ENCODE peak calls at places on chromosomes 1 and 21, in six cellular contexts. One of them, this sample, is unnamed.
A peak's percentile ranks its signal among the peaks of the same experiment; 100 is the strongest.

GRCh38 chr1:100308777-100309176 is 42.8 kb downstream of the RTCA start:
- DNase-seq in lower lobe of right lung: no peak
- DNase-seq in brain microvascular endothelial cell: no peak
- DNase-seq in stimulated activated CD8-positive, alpha-beta memory T cell treated with anti-CD3 and anti-CD28 coated beads, Interleukin-15, amount 100 ng/mL, for 1 hour: no peak
- DNase-seq in amniotic stem cell: no peak
- DNase-seq in left ventricle myocardium superior: no peak
- DNase-seq in this sample: no peak

GRCh38 chr1:63108226-63108625 is 214.1 kb upstream of the FOXD3 start:
- DNase-seq in stimulated activated CD8-positive, alpha-beta memory T cell treated with anti-CD3 and anti-CD28 coated beads, Interleukin-15, amount 100 ng/mL, for 1 hour: no peak
- DNase-seq in lower lobe of right lung: no peak
- DNase-seq in left ventricle myocardium superior: no peak
- DNase-seq in amniotic stem cell: no peak
- DNase-seq in brain microvascular endothelial cell: no peak
- DNase-seq in this sample: no peak

GRCh38 chr1:1116701-1117468 is 996 bp upstream of the C1orf159 start:
- DNase-seq in left ventricle myocardium superior: no peak
- DNase-seq in brain microvascular endothelial cell: no peak
- DNase-seq in stimulated activated CD8-positive, alpha-beta memory T cell treated with anti-CD3 and anti-CD28 coated beads, Interleukin-15, amount 100 ng/mL, for 1 hour: no peak
- DNase-seq in lower lobe of right lung: peak; percentile 57
- DNase-seq in amniotic stem cell: no peak
- DNase-seq in this sample: no peak

GRCh38 chr1:236021424-236022135 is 43.3 kb downstream of the NID1 start:
- DNase-seq in brain microvascular endothelial cell: no peak
- DNase-seq in amniotic stem cell: no peak
- DNase-seq in stimulated activated CD8-positive, alpha-beta memory T cell treated with anti-CD3 and anti-CD28 coated beads, Interleukin-15, amount 100 ng/mL, for 1 hour: no peak
- DNase-seq in left ventricle myocardium superior: peak; percentile 60
- DNase-seq in lower lobe of right lung: no peak
- DNase-seq in this sample: no peak

GRCh38 chr1:226293553-226293920 is 15.4 kb downstream of the LIN9 start:
- DNase-seq in brain microvascular endothelial cell: no peak
- DNase-seq in amniotic stem cell: no peak
- DNase-seq in lower lobe of right lung: no peak
- DNase-seq in stimulated activated CD8-positive, alpha-beta memory T cell treated with anti-CD3 and anti-CD28 coated beads, Interleukin-15, amount 100 ng/mL, for 1 hour: no peak
- DNase-seq in left ventricle myocardium superior: no peak
- DNase-seq in this sample: no peak

GRCh38 chr1:150576794-150577556 is 2.4 kb downstream of the MCL1 start:
- DNase-seq in stimulated activated CD8-positive, alpha-beta memory T cell treated with anti-CD3 and anti-CD28 coated beads, Interleukin-15, amount 100 ng/mL, for 1 hour: no peak
- DNase-seq in amniotic stem cell: no peak
- DNase-seq in left ventricle myocardium superior: no peak
- DNase-seq in lower lobe of right lung: no peak
- DNase-seq in brain microvascular endothelial cell: no peak
- DNase-seq in this sample: no peak

GRCh38 chr1:151763990-151764389 is 694 bp upstream of the MRPL9 start:
- DNase-seq in left ventricle myocardium superior: no peak
- DNase-seq in stimulated activated CD8-positive, alpha-beta memory T cell treated with anti-CD3 and anti-CD28 coated beads, Interleukin-15, amount 100 ng/mL, for 1 hour: no peak
- DNase-seq in lower lobe of right lung: no peak
- DNase-seq in brain microvascular endothelial cell: no peak
- DNase-seq in amniotic stem cell: no peak
- DNase-seq in this sample: no peak

GRCh38 chr1:218207194-218207593 is 77.9 kb upstream of the RRP15 start:
- DNase-seq in amniotic stem cell: no peak
- DNase-seq in left ventricle myocardium superior: no peak
- DNase-seq in lower lobe of right lung: no peak
- DNase-seq in brain microvascular endothelial cell: no peak
- DNase-seq in stimulated activated CD8-positive, alpha-beta memory T cell treated with anti-CD3 and anti-CD28 coated beads, Interleukin-15, amount 100 ng/mL, for 1 hour: no peak
- DNase-seq in this sample: no peak

GRCh38 chr1:3454811-3455618 is 550 bp downstream of the ARHGEF16 start:
- DNase-seq in amniotic stem cell: no peak
- DNase-seq in left ventricle myocardium superior: peak; percentile 63
- DNase-seq in brain microvascular endothelial cell: no peak
- DNase-seq in lower lobe of right lung: peak; percentile 78
- DNase-seq in stimulated activated CD8-positive, alpha-beta memory T cell treated with anti-CD3 and anti-CD28 coated beads, Interleukin-15, amount 100 ng/mL, for 1 hour: no peak
- DNase-seq in this sample: no peak

GRCh38 chr1:245807954-245808719 is 653.4 kb downstream of the KIF26B start:
- DNase-seq in amniotic stem cell: no peak
- DNase-seq in lower lobe of right lung: peak; percentile 81
- DNase-seq in brain microvascular endothelial cell: no peak
- DNase-seq in left ventricle myocardium superior: no peak
- DNase-seq in stimulated activated CD8-positive, alpha-beta memory T cell treated with anti-CD3 and anti-CD28 coated beads, Interleukin-15, amount 100 ng/mL, for 1 hour: no peak
- DNase-seq in this sample: no peak

GRCh38 chr1:210076620-210077019 is 138.6 kb downstream of the SYT14 start:
- DNase-seq in stimulated activated CD8-positive, alpha-beta memory T cell treated with anti-CD3 and anti-CD28 coated beads, Interleukin-15, amount 100 ng/mL, for 1 hour: no peak
- DNase-seq in left ventricle myocardium superior: no peak
- DNase-seq in amniotic stem cell: no peak
- DNase-seq in brain microvascular endothelial cell: no peak
- DNase-seq in lower lobe of right lung: no peak
- DNase-seq in this sample: no peak

GRCh38 chr21:35102488-35103407 is 53.6 kb upstream of the RUNX1 start:
- DNase-seq in brain microvascular endothelial cell: peak; percentile 27
- DNase-seq in amniotic stem cell: no peak
- DNase-seq in left ventricle myocardium superior: peak; percentile 47
- DNase-seq in lower lobe of right lung: peak; percentile 61
- DNase-seq in stimulated activated CD8-positive, alpha-beta memory T cell treated with anti-CD3 and anti-CD28 coated beads, Interleukin-15, amount 100 ng/mL, for 1 hour: no peak
- DNase-seq in this sample: no peak

GRCh38 chr21:26966978-26967913 is at the start of gene ADAMTS5:
- DNase-seq in left ventricle myocardium superior: peak; percentile 71
- DNase-seq in amniotic stem cell: peak; percentile 41
- DNase-seq in lower lobe of right lung: peak; percentile 47
- DNase-seq in stimulated activated CD8-positive, alpha-beta memory T cell treated with anti-CD3 and anti-CD28 coated beads, Interleukin-15, amount 100 ng/mL, for 1 hour: no peak
- DNase-seq in brain microvascular endothelial cell: peak; percentile 58
- DNase-seq in this sample: peak; percentile 81

GRCh38 chr1:104380003-104380402 is 630.3 kb downstream of the AMY1C start:
- DNase-seq in stimulated activated CD8-positive, alpha-beta memory T cell treated with anti-CD3 and anti-CD28 coated beads, Interleukin-15, amount 100 ng/mL, for 1 hour: no peak
- DNase-seq in left ventricle myocardium superior: no peak
- DNase-seq in brain microvascular endothelial cell: no peak
- DNase-seq in amniotic stem cell: no peak
- DNase-seq in lower lobe of right lung: no peak
- DNase-seq in this sample: no peak

GRCh38 chr1:6819641-6820040 is 34.4 kb downstream of the CAMTA1 start:
- DNase-seq in stimulated activated CD8-positive, alpha-beta memory T cell treated with anti-CD3 and anti-CD28 coated beads, Interleukin-15, amount 100 ng/mL, for 1 hour: no peak
- DNase-seq in amniotic stem cell: no peak
- DNase-seq in left ventricle myocardium superior: no peak
- DNase-seq in lower lobe of right lung: no peak
- DNase-seq in brain microvascular endothelial cell: no peak
- DNase-seq in this sample: no peak

GRCh38 chr1:8903908-8904650 is 25.6 kb upstream of the ENO1 start:
- DNase-seq in lower lobe of right lung: no peak
- DNase-seq in brain microvascular endothelial cell: peak; percentile 87
- DNase-seq in left ventricle myocardium superior: no peak
- DNase-seq in stimulated activated CD8-positive, alpha-beta memory T cell treated with anti-CD3 and anti-CD28 coated beads, Interleukin-15, amount 100 ng/mL, for 1 hour: no peak
- DNase-seq in amniotic stem cell: peak; percentile 95
- DNase-seq in this sample: peak; percentile 96

GRCh38 chr1:206506405-206506802 is 927 bp upstream of the RASSF5 start:
- DNase-seq in brain microvascular endothelial cell: no peak
- DNase-seq in amniotic stem cell: no peak
- DNase-seq in stimulated activated CD8-positive, alpha-beta memory T cell treated with anti-CD3 and anti-CD28 coated beads, Interleukin-15, amount 100 ng/mL, for 1 hour: no peak
- DNase-seq in lower lobe of right lung: no peak
- DNase-seq in left ventricle myocardium superior: no peak
- DNase-seq in this sample: no peak

GRCh38 chr21:36553406-36553805 is 73.5 kb upstream of the CLDN14 start:
- DNase-seq in left ventricle myocardium superior: no peak
- DNase-seq in brain microvascular endothelial cell: no peak
- DNase-seq in lower lobe of right lung: no peak
- DNase-seq in stimulated activated CD8-positive, alpha-beta memory T cell treated with anti-CD3 and anti-CD28 coated beads, Interleukin-15, amount 100 ng/mL, for 1 hour: no peak
- DNase-seq in amniotic stem cell: no peak
- DNase-seq in this sample: no peak

GRCh38 chr1:6521502-6521901 is 30.0 kb upstream of the PLEKHG5 start:
- DNase-seq in left ventricle myocardium superior: no peak
- DNase-seq in amniotic stem cell: no peak
- DNase-seq in lower lobe of right lung: no peak
- DNase-seq in brain microvascular endothelial cell: no peak
- DNase-seq in stimulated activated CD8-positive, alpha-beta memory T cell treated with anti-CD3 and anti-CD28 coated beads, Interleukin-15, amount 100 ng/mL, for 1 hour: no peak
- DNase-seq in this sample: no peak

GRCh38 chr1:111204211-111204883 is 3.9 kb upstream of the DENND2D start:
- DNase-seq in left ventricle myocardium superior: peak; percentile 65
- DNase-seq in stimulated activated CD8-positive, alpha-beta memory T cell treated with anti-CD3 and anti-CD28 coated beads, Interleukin-15, amount 100 ng/mL, for 1 hour: peak; percentile 51
- DNase-seq in brain microvascular endothelial cell: no peak
- DNase-seq in lower lobe of right lung: peak; percentile 89
- DNase-seq in amniotic stem cell: no peak
- DNase-seq in this sample: no peak

GRCh38 chr1:175075572-175076568 is 8.2 kb downstream of the TNN start:
- DNase-seq in left ventricle myocardium superior: no peak
- DNase-seq in stimulated activated CD8-positive, alpha-beta memory T cell treated with anti-CD3 and anti-CD28 coated beads, Interleukin-15, amount 100 ng/mL, for 1 hour: no peak
- DNase-seq in amniotic stem cell: no peak
- DNase-seq in brain microvascular endothelial cell: peak; percentile 38
- DNase-seq in lower lobe of right lung: no peak
- DNase-seq in this sample: peak; percentile 11

GRCh38 chr1:155977607-155978324 is 581 bp downstream of the ARHGEF2 start:
- DNase-seq in lower lobe of right lung: no peak
- DNase-seq in amniotic stem cell: no peak
- DNase-seq in brain microvascular endothelial cell: no peak
- DNase-seq in stimulated activated CD8-positive, alpha-beta memory T cell treated with anti-CD3 and anti-CD28 coated beads, Interleukin-15, amount 100 ng/mL, for 1 hour: no peak
- DNase-seq in left ventricle myocardium superior: peak; percentile 69
- DNase-seq in this sample: no peak

GRCh38 chr1:247448107-247448778 is 9.7 kb downstream of the OR2B11 start:
- DNase-seq in left ventricle myocardium superior: peak; percentile 77
- DNase-seq in brain microvascular endothelial cell: peak; percentile 63
- DNase-seq in lower lobe of right lung: peak; percentile 80
- DNase-seq in stimulated activated CD8-positive, alpha-beta memory T cell treated with anti-CD3 and anti-CD28 coated beads, Interleukin-15, amount 100 ng/mL, for 1 hour: no peak
- DNase-seq in amniotic stem cell: no peak
- DNase-seq in this sample: no peak

GRCh38 chr21:44913425-44914175 is 7.1 kb downstream of the ITGB2 start:
- DNase-seq in lower lobe of right lung: peak; percentile 40
- DNase-seq in brain microvascular endothelial cell: no peak
- DNase-seq in stimulated activated CD8-positive, alpha-beta memory T cell treated with anti-CD3 and anti-CD28 coated beads, Interleukin-15, amount 100 ng/mL, for 1 hour: no peak
- DNase-seq in amniotic stem cell: no peak
- DNase-seq in left ventricle myocardium superior: peak; percentile 20
- DNase-seq in this sample: no peak